ENCODE peak calls at places on chromosome 1, in five cellular contexts. M is endothelial cell of umbilical vein; B is foreskin fibroblast; N is Daoy; F is effector CD4-positive, alpha-beta T cell. G is an unnamed sample.

GRCh38 chr1:205538211-205538840 is 33.9 kb downstream of the CDK18 start:
- DNase-seq in M (no peak), B (no peak), N (no peak), F (no peak), G (no peak)

GRCh38 chr1:64194168-64195088 is 9.0 kb upstream of the UBE2U start:
- DNase-seq in M (no peak), B (no peak), N (no peak), F (no peak), G (no peak)

GRCh38 chr1:151175036-151175741 is 592 bp downstream of the TMOD4 start:
- DNase-seq in M (no peak), B (no peak), N (no peak), F (no peak), G (no peak)

GRCh38 chr1:17729909-17730308 is 25.2 kb upstream of the ACTL8 start:
- DNase-seq in M (no peak), B (no peak), N (no peak), F (no peak), G (no peak)

GRCh38 chr1:173733912-173734311 is 19.1 kb downstream of the KLHL20 start:
- DNase-seq in M (no peak), B (no peak), N (no peak), F (no peak), G (no peak)

GRCh38 chr1:115302390-115302961 is 35.6 kb downstream of the NGF start:
- DNase-seq in M (no peak), B (peak), N (peak), F (no peak), G (no peak)

GRCh38 chr1:233664254-233664653 is 50.3 kb downstream of the KCNK1 start:
- DNase-seq in M (no peak), B (no peak), N (peak), F (no peak), G (no peak)

GRCh38 chr1:100499412-100499811 is 38.5 kb upstream of the GPR88 start:
- DNase-seq in M (peak), B (no peak), N (no peak), F (no peak), G (no peak)

GRCh38 chr1:156627313-156627880 is 8.2 kb downstream of the HAPLN2 start:
- DNase-seq in M (peak), B (no peak), N (peak), F (no peak), G (no peak)

GRCh38 chr1:217053666-217054065 is 330.4 kb upstream of the ESRRG start:
- DNase-seq in M (no peak), B (no peak), N (no peak), F (no peak), G (no peak)

GRCh38 chr1:115454835-115455511 is 116.9 kb upstream of the NGF start:
- DNase-seq in M (no peak), B (peak), N (no peak), F (no peak), G (no peak)

GRCh38 chr1:183589836-183590224 is 429 bp downstream of the NCF2 start:
- DNase-seq in M (no peak), B (no peak), N (no peak), F (no peak), G (no peak)

GRCh38 chr1:224181453-224181810 is 1.6 kb upstream of the DEGS1 start:
- DNase-seq in M (no peak), B (no peak), N (no peak), F (no peak), G (no peak)